ENCODE peak calls at places on chromosome 5, in five cellular contexts. One of them, this sample, is unnamed.

GRCh38 chr5:96175090-96175489 is 213.4 kb upstream of the ELL2 start:
- DNase-seq in kidney epithelial cell: no peak
- DNase-seq in astrocyte: no peak
- DNase-seq in left ventricle myocardium inferior: no peak
- DNase-seq in fibroblast of lung: no peak
- DNase-seq in this sample: no peak

GRCh38 chr5:154285661-154286408 is 95.3 kb downstream of the GALNT10 start:
- DNase-seq in fibroblast of lung: peak; percentile 94
- DNase-seq in left ventricle myocardium inferior: no peak
- DNase-seq in astrocyte: peak; percentile 92
- DNase-seq in kidney epithelial cell: peak; percentile 59
- DNase-seq in this sample: no peak

GRCh38 chr5:497871-498509 is 26.3 kb downstream of the SLC9A3 start:
- DNase-seq in kidney epithelial cell: no peak
- DNase-seq in left ventricle myocardium inferior: no peak
- DNase-seq in fibroblast of lung: no peak
- DNase-seq in astrocyte: no peak
- DNase-seq in this sample: no peak

GRCh38 chr5:107063511-107063910 is 607.2 kb downstream of the EFNA5 start:
- DNase-seq in fibroblast of lung: peak; percentile 27
- DNase-seq in astrocyte: peak; percentile 6
- DNase-seq in kidney epithelial cell: no peak
- DNase-seq in left ventricle myocardium inferior: no peak
- DNase-seq in this sample: no peak

GRCh38 chr5:74686962-74687751 is 2.1 kb downstream of the HEXB start:
- DNase-seq in astrocyte: peak; percentile 21
- DNase-seq in left ventricle myocardium inferior: no peak
- DNase-seq in kidney epithelial cell: no peak
- DNase-seq in fibroblast of lung: peak; percentile 45
- DNase-seq in this sample: no peak

GRCh38 chr5:133847301-133847700 is 121.1 kb downstream of the C5orf15 start:
- DNase-seq in kidney epithelial cell: no peak
- DNase-seq in astrocyte: no peak
- DNase-seq in fibroblast of lung: no peak
- DNase-seq in left ventricle myocardium inferior: no peak
- DNase-seq in this sample: no peak

GRCh38 chr5:100496296-100496695 is 38.9 kb upstream of the FAM174A start:
- DNase-seq in left ventricle myocardium inferior: no peak
- DNase-seq in kidney epithelial cell: no peak
- DNase-seq in fibroblast of lung: peak; percentile 59
- DNase-seq in astrocyte: peak; percentile 51
- DNase-seq in this sample: no peak

GRCh38 chr5:170467000-170467707 is 36.7 kb upstream of the KCNIP1 start:
- DNase-seq in kidney epithelial cell: peak; percentile 85
- DNase-seq in left ventricle myocardium inferior: no peak
- DNase-seq in fibroblast of lung: peak; percentile 93
- DNase-seq in astrocyte: peak; percentile 90
- DNase-seq in this sample: no peak

GRCh38 chr5:77032635-77033034 is 2.4 kb downstream of the AGGF1 start:
- DNase-seq in astrocyte: no peak
- DNase-seq in kidney epithelial cell: no peak
- DNase-seq in fibroblast of lung: no peak
- DNase-seq in left ventricle myocardium inferior: no peak
- DNase-seq in this sample: no peak

GRCh38 chr5:97986069-97986468 is 787.4 kb upstream of the RGMB start:
- DNase-seq in fibroblast of lung: peak; percentile 66
- DNase-seq in left ventricle myocardium inferior: no peak
- DNase-seq in astrocyte: peak; percentile 65
- DNase-seq in kidney epithelial cell: no peak
- DNase-seq in this sample: no peak

GRCh38 chr5:69489246-69489645 is 3.3 kb upstream of the OCLN start:
- DNase-seq in fibroblast of lung: no peak
- DNase-seq in astrocyte: no peak
- DNase-seq in left ventricle myocardium inferior: no peak
- DNase-seq in kidney epithelial cell: no peak
- DNase-seq in this sample: no peak

GRCh38 chr5:75553358-75553757 is 41.7 kb downstream of the POLK start:
- DNase-seq in kidney epithelial cell: no peak
- DNase-seq in astrocyte: no peak
- DNase-seq in left ventricle myocardium inferior: no peak
- DNase-seq in fibroblast of lung: no peak
- DNase-seq in this sample: no peak

GRCh38 chr5:129098488-129099183 is 4.1 kb downstream of the ISOC1 start:
- DNase-seq in fibroblast of lung: no peak
- DNase-seq in left ventricle myocardium inferior: no peak
- DNase-seq in astrocyte: no peak
- DNase-seq in kidney epithelial cell: no peak
- DNase-seq in this sample: no peak

GRCh38 chr5:34930870-34931269 is 1.5 kb downstream of the DNAJC21 start:
- DNase-seq in astrocyte: no peak
- DNase-seq in left ventricle myocardium inferior: no peak
- DNase-seq in kidney epithelial cell: no peak
- DNase-seq in fibroblast of lung: peak; percentile 3
- DNase-seq in this sample: no peak

GRCh38 chr5:134578578-134579283 is 53.3 kb downstream of the JADE2 start:
- DNase-seq in fibroblast of lung: no peak
- DNase-seq in left ventricle myocardium inferior: no peak
- DNase-seq in kidney epithelial cell: no peak
- DNase-seq in astrocyte: no peak
- DNase-seq in this sample: no peak

GRCh38 chr5:16552666-16553343 is 64.0 kb downstream of the RETREG1 start:
- DNase-seq in astrocyte: peak; percentile 50
- DNase-seq in left ventricle myocardium inferior: peak; percentile 81
- DNase-seq in fibroblast of lung: peak; percentile 58
- DNase-seq in kidney epithelial cell: no peak
- DNase-seq in this sample: peak; percentile 90

DNA sequence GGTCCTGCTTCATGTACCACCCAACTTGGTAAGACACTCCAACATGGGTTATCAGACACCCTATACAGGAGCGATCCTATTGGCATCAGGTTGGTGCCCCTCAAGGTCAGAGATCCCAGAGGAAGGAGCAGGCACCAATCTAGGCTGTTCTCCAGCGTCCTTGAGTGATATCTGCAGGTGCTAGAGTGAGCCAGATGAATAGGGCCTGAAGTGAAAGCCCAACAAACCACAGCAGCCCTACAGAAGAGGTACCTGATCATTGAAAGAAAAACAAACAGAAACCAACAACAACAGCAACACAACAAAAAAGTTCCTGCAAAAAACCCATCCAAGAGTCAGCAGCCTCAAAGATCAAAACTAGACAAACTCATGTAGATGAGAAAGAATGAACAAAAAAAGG is 584.8 kb downstream of the HINT1 start:
- DNase-seq in fibroblast of lung: no peak
- DNase-seq in kidney epithelial cell: no peak
- DNase-seq in left ventricle myocardium inferior: no peak
- DNase-seq in astrocyte: no peak
- DNase-seq in this sample: no peak
- TF ChIP-seq CTCF in fibroblast of lung: no peak
- TF ChIP-seq CTCF in kidney epithelial cell: no peak
- TF ChIP-seq CTCF in left ventricle myocardium inferior: no peak
- TF ChIP-seq CTCF in astrocyte: no peak
- TF ChIP-seq CTCF in this sample: no peak

GRCh38 chr5:6584101-6584645 is 48.7 kb downstream of the NSUN2 start:
- DNase-seq in astrocyte: no peak
- DNase-seq in fibroblast of lung: no peak
- DNase-seq in left ventricle myocardium inferior: no peak
- DNase-seq in kidney epithelial cell: no peak
- DNase-seq in this sample: no peak
- H3K27me3 ChIP-seq in astrocyte: peaks cover 21% of the 10 kb centered on the region
- H3K27me3 ChIP-seq in fibroblast of lung: peaks cover 26% of the 10 kb centered on the region
- H3K27me3 ChIP-seq in left ventricle myocardium inferior: peaks cover 52% of the 10 kb centered on the region
- H3K27me3 ChIP-seq in kidney epithelial cell: peaks cover 27% of the 10 kb centered on the region
- H3K27me3 ChIP-seq in this sample: no peaks in the 10 kb centered on the region

DNA sequence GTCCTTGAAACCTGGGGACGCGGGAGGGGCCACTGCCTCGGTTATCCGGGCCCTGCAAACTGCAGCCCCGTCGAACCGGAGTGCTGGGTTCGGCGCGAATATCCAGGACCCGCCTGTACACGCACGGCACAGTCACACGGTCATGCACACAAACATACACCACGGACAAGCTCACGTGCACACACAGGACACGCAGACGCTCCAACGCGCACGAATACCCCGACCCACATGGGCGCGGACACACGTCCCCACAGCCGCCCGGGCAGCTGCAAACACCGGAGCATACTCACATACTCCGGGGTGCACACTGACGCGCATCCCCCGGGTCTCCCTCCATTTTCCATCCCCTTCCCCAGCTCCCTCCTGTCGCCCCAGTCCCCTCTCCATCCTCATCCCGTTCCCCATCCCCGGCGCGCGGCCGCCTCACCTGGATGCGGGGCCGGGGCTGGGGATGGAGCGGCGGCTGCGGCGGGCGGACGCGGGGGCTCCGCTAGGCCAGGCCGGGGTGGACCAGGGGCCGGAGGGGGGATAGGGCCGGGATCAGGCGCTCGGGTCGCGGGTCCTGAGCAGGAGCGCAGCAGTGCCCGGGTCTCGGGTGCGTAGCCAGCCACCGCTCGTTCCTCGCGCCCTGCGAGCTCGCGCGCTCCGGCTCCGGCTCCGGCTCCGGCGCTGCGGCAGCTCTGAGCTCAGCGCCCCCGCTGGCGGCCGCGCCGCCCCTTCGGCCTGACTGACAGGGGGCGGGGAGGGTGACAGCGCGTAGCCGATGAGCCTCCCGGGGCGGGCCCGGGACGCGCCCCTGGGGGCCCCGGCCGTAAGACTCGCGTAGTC is at the start of the genes EIF4E1B and SNCB:
- DNase-seq in left ventricle myocardium inferior: no peak
- DNase-seq in fibroblast of lung: peak; percentile 50
- DNase-seq in kidney epithelial cell: no peak
- DNase-seq in astrocyte: no peak
- DNase-seq in this sample: peak; percentile 10
- TF ChIP-seq CTCF in left ventricle myocardium inferior: no peak
- TF ChIP-seq CTCF in fibroblast of lung: no peak
- TF ChIP-seq CTCF in kidney epithelial cell: no peak
- TF ChIP-seq CTCF in astrocyte: no peak
- TF ChIP-seq CTCF in this sample: no peak

GRCh38 chr5:31757813-31758212 is 118.9 kb downstream of the PDZD2 start:
- DNase-seq in fibroblast of lung: no peak
- DNase-seq in left ventricle myocardium inferior: no peak
- DNase-seq in kidney epithelial cell: no peak
- DNase-seq in astrocyte: no peak
- DNase-seq in this sample: no peak
- H3K27me3 ChIP-seq in fibroblast of lung: no peaks in the 10 kb centered on the region
- H3K27me3 ChIP-seq in left ventricle myocardium inferior: no peaks in the 10 kb centered on the region
- H3K27me3 ChIP-seq in kidney epithelial cell: peaks cover 7% of the 10 kb centered on the region
- H3K27me3 ChIP-seq in astrocyte: peaks cover 10% of the 10 kb centered on the region
- H3K27me3 ChIP-seq in this sample: no peaks in the 10 kb centered on the region

GRCh38 chr5:118596255-118596654 is 392.1 kb downstream of the DTWD2 start:
- DNase-seq in left ventricle myocardium inferior: no peak
- DNase-seq in kidney epithelial cell: no peak
- DNase-seq in fibroblast of lung: no peak
- DNase-seq in astrocyte: no peak
- DNase-seq in this sample: no peak

GRCh38 chr5:118592234-118592633 is 396.1 kb downstream of the DTWD2 start:
- DNase-seq in kidney epithelial cell: no peak
- DNase-seq in astrocyte: no peak
- DNase-seq in left ventricle myocardium inferior: no peak
- DNase-seq in fibroblast of lung: no peak
- DNase-seq in this sample: no peak

GRCh38 chr5:118597448-118597847 is 390.9 kb downstream of the DTWD2 start:
- DNase-seq in astrocyte: no peak
- DNase-seq in left ventricle myocardium inferior: no peak
- DNase-seq in fibroblast of lung: no peak
- DNase-seq in kidney epithelial cell: no peak
- DNase-seq in this sample: no peak

GRCh38 chr5:118590806-118591205 is 397.5 kb downstream of the DTWD2 start:
- DNase-seq in kidney epithelial cell: no peak
- DNase-seq in astrocyte: no peak
- DNase-seq in left ventricle myocardium inferior: no peak
- DNase-seq in fibroblast of lung: no peak
- DNase-seq in this sample: no peak

DNA sequence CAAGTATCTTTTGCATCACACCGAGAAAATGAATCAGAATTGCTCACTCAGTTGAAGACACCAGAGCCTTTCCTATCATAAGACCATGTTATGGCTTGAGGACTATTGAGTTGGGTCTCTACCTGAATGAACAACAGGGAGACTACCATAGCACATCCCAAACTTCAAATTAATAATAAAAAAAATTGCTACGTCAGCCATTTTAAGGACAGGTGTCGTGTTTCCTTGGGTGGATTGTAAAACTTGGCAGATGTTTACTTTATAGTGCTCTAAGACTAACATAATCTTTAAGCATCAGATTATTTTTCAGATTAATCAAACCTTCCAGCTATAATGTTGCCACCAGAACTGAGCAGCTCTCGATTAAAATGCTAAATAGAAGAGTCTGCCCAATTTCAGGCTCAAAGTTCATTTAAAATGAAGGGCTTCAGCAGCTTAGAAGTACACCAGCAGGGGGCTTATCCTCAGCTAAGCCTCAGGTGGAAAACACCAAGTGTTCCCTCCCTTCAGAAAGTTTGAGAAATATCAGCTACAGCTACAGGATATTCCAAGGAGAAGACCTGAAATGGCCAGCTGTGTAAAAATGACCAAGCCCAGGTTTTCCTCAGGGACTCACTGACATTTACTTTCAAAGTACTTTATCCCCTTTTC is 395.5 kb downstream of the DTWD2 start:
- DNase-seq in left ventricle myocardium inferior: no peak
- DNase-seq in kidney epithelial cell: no peak
- DNase-seq in fibroblast of lung: no peak
- DNase-seq in astrocyte: no peak
- DNase-seq in this sample: no peak
- TF ChIP-seq CTCF in left ventricle myocardium inferior: peak; percentile 17
- TF ChIP-seq CTCF in kidney epithelial cell: peak; percentile 30
- TF ChIP-seq CTCF in fibroblast of lung: no peak
- TF ChIP-seq CTCF in astrocyte: no peak
- TF ChIP-seq CTCF in this sample: no peak

This sample was measured in thyroid gland.